ENCODE peak calls at places on chromosome 7, in seven cellular contexts. J is DMS153; M is colonic mucosa; U is A549; O is central memory CD4-positive, alpha-beta T cell; W is H7; G is activated CD4-positive, alpha-beta T cell treated with anti-CD3 and anti-CD28 coated beads for 48 hours. C is an unnamed sample.

GRCh38 chr7:2474224-2474623 is 2.0 kb downstream of the GRIFIN start:
- DNase-seq in J (no peak), M (no peak), U (no peak), O (no peak), W (peak), G (no peak), C (peak)

GRCh38 chr7:129707910-129708490 is 96.5 kb downstream of the NRF1 start:
- DNase-seq in J (no peak), M (no peak), U (no peak), O (no peak), W (no peak), G (no peak), C (no peak)

GRCh38 chr7:140638311-140638791 is 2.3 kb downstream of the DENND2A start:
- DNase-seq in J (no peak), M (no peak), U (no peak), O (no peak), W (peak), G (no peak), C (peak)

GRCh38 chr7:137544450-137545058 is 201.0 kb upstream of the PTN start:
- DNase-seq in J (no peak), M (no peak), U (no peak), O (no peak), W (no peak), G (no peak), C (no peak)

GRCh38 chr7:133705596-133705995 is 421.5 kb upstream of the LRGUK start:
- DNase-seq in J (no peak), M (no peak), U (peak), O (no peak), W (no peak), G (no peak), C (no peak)

GRCh38 chr7:51366930-51367613 is 50.5 kb upstream of the COBL start:
- DNase-seq in J (peak), M (peak), U (peak), O (no peak), W (peak), G (peak), C (peak)

GRCh38 chr7:149291036-149291835 is 29.2 kb downstream of the ZNF783 start:
- DNase-seq in J (no peak), M (no peak), U (no peak), O (no peak), W (peak), G (no peak), C (no peak)

GRCh38 chr7:148699772-148700629 is 1.3 kb downstream of the CUL1 start:
- DNase-seq in J (no peak), M (peak), U (no peak), O (no peak), W (peak), G (no peak), C (peak)

GRCh38 chr7:144477348-144477747 is 73.9 kb upstream of the NOBOX start:
- DNase-seq in J (no peak), M (no peak), U (no peak), O (no peak), W (no peak), G (no peak), C (peak)

GRCh38 chr7:28623105-28623730 is 210.9 kb downstream of the CREB5 start:
- DNase-seq in J (no peak), M (no peak), U (no peak), O (no peak), W (no peak), G (no peak), C (no peak)

GRCh38 chr7:28407643-28408042 is 4.7 kb upstream of the CREB5 start:
- DNase-seq in J (no peak), M (peak), U (peak), O (no peak), W (no peak), G (no peak), C (no peak)

GRCh38 chr7:1943326-1943725 is 273.2 kb downstream of the ELFN1 start:
- DNase-seq in J (no peak), M (no peak), U (no peak), O (no peak), W (no peak), G (no peak), C (no peak)

GRCh38 chr7:90825779-90826178 is 229.7 kb downstream of the CDK14 start:
- DNase-seq in J (no peak), M (no peak), U (no peak), O (no peak), W (no peak), G (no peak), C (no peak)

GRCh38 chr7:132650498-132650897 is 74.2 kb upstream of the PLXNA4 start:
- DNase-seq in J (no peak), M (no peak), U (peak), O (no peak), W (no peak), G (no peak), C (no peak)

GRCh38 chr7:66564045-66564444 is 64.6 kb upstream of the KCTD7 start:
- DNase-seq in J (no peak), M (no peak), U (no peak), O (no peak), W (no peak), G (no peak), C (no peak)

GRCh38 chr7:43038229-43038628 is 74.2 kb upstream of the HECW1 start:
- DNase-seq in J (no peak), M (no peak), U (no peak), O (no peak), W (no peak), G (no peak), C (no peak)

GRCh38 chr7:106358103-106358663 is 73.4 kb upstream of the NAMPT start:
- DNase-seq in J (no peak), M (no peak), U (no peak), O (no peak), W (no peak), G (no peak), C (no peak)

GRCh38 chr7:25982684-25983083 is 169.3 kb upstream of the NFE2L3 start:
- DNase-seq in J (no peak), M (no peak), U (no peak), O (no peak), W (no peak), G (no peak), C (no peak)

GRCh38 chr7:151715661-151716338 is 161.1 kb downstream of the PRKAG2 start:
- DNase-seq in J (no peak), M (peak), U (no peak), O (no peak), W (no peak), G (no peak), C (no peak)

GRCh38 chr7:103317009-103317408 is 19.8 kb downstream of the PMPCB start:
- DNase-seq in J (no peak), M (no peak), U (no peak), O (no peak), W (no peak), G (no peak), C (no peak)

GRCh38 chr7:22565315-22565811 is 65.4 kb upstream of the STEAP1B start:
- DNase-seq in J (peak), M (no peak), U (no peak), O (no peak), W (no peak), G (no peak), C (no peak)

GRCh38 chr7:46059308-46060020 is 138.4 kb upstream of the IGFBP3 start:
- DNase-seq in J (no peak), M (no peak), U (no peak), O (no peak), W (no peak), G (no peak), C (no peak)

GRCh38 chr7:5380350-5381210 is 43.1 kb downstream of the TNRC18 start:
- DNase-seq in J (no peak), M (no peak), U (no peak), O (no peak), W (no peak), G (no peak), C (no peak)

GRCh38 chr7:83985766-83986165 is 208.8 kb downstream of the SEMA3A start:
- DNase-seq in J (no peak), M (no peak), U (no peak), O (no peak), W (no peak), G (no peak), C (no peak)

GRCh38 chr7:36949711-36950600 is 225.7 kb upstream of the AOAH start:
- DNase-seq in J (peak), M (peak), U (no peak), O (no peak), W (no peak), G (no peak), C (no peak)

GRCh38 chr7:95594185-95594584 is 2.1 kb downstream of the PDK4 start:
- DNase-seq in J (no peak), M (no peak), U (no peak), O (no peak), W (no peak), G (no peak), C (no peak)

C was measured in iPS-NIHi11.